ENCODE peak calls at places on chromosomes 1 and 21, in six cellular contexts. O, J, C, X, S and L are unnamed samples.

GRCh38 chr21:32537569-32537881 is 47.8 kb downstream of the TCP10L start:
- DNase-seq in J (no peak), O (no peak), C (no peak), S (no peak), X (no peak), L (no peak)

GRCh38 chr1:150995896-150996295 is 10.8 kb downstream of the MINDY1 start:
- DNase-seq in J (no peak), X (no peak), C (no peak), O (no peak), S (no peak), L (peak; percentile 60)

GRCh38 chr1:228396770-228397453 is 9.7 kb downstream of the TRIM11 start:
- DNase-seq in C (no peak), X (no peak), J (no peak), O (no peak), S (peak; percentile 30), L (no peak)

GRCh38 chr1:110443393-110443918 is 7.5 kb upstream of the PROK1 start:
- DNase-seq in O (no peak), J (no peak), S (no peak), X (no peak), C (no peak), L (no peak)

GRCh38 chr1:247112479-247112781 is 8.3 kb upstream of the ZNF669 start:
- DNase-seq in C (no peak), S (no peak), X (no peak), O (no peak), J (no peak), L (no peak)

GRCh38 chr1:202315576-202316168 is 26.1 kb downstream of the UBE2T start:
- DNase-seq in C (peak; percentile 62), X (peak; percentile 57), S (peak; percentile 82), J (peak; percentile 19), O (peak; percentile 82), L (peak; percentile 90)

GRCh38 chr1:11126544-11126943 is 26.9 kb upstream of the EXOSC10 start:
- DNase-seq in X (no peak), S (no peak), O (no peak), J (no peak), C (no peak), L (no peak)

GRCh38 chr1:30966690-30967369 is 58.3 kb upstream of the SDC3 start:
- DNase-seq in J (no peak), S (no peak), X (peak; percentile 53), O (no peak), C (peak; percentile 55), L (no peak)

GRCh38 chr21:36735201-36735515 is 36.2 kb downstream of the SIM2 start:
- DNase-seq in O (no peak), S (no peak), C (no peak), J (no peak), X (no peak), L (no peak)

GRCh38 chr1:48677306-48678287 is 99.1 kb downstream of the BEND5 start:
- DNase-seq in O (peak; percentile 60), J (no peak), S (peak; percentile 82), X (peak; percentile 53), C (peak; percentile 58), L (peak; percentile 89)